ENCODE peak calls at places on chromosomes 1 and 21, in four cellular contexts. E is SK-N-SH, T is H1, P is GM12878. D is an unnamed sample.

GRCh38 chr1:79575424-79575823 is 568.9 kb upstream of the ADGRL4 start:
- DNase-seq in E (no peak), T (no peak), P (no peak), D (no peak)

GRCh38 chr1:226001852-226002666 is 2.9 kb upstream of the SDE2 start:
- DNase-seq in E (no peak), T (no peak), P (no peak), D (peak)

GRCh38 chr1:164320780-164321683 is 238.0 kb upstream of the PBX1 start:
- DNase-seq in E (peak), T (peak), P (no peak), D (no peak)

GRCh38 chr1:78289606-78290005 is 201.2 kb upstream of the PTGFR start:
- DNase-seq in E (no peak), T (no peak), P (no peak), D (no peak)

GRCh38 chr1:194045416-194045815 is 859.0 kb upstream of the B3GALT2 start:
- DNase-seq in E (no peak), T (no peak), P (no peak), D (no peak)

GRCh38 chr1:116033322-116033721 is 57.0 kb downstream of the SLC22A15 start:
- DNase-seq in E (no peak), T (no peak), P (no peak), D (no peak)

GRCh38 chr1:58927026-58927721 is 143.3 kb upstream of the JUN start:
- DNase-seq in E (no peak), T (no peak), P (no peak), D (no peak)

GRCh38 chr1:18469514-18469913 is 11.2 kb upstream of the KLHDC7A start:
- DNase-seq in E (no peak), T (no peak), P (no peak), D (no peak)

GRCh38 chr1:14598498-14599172 is at the start of gene KAZN:
- DNase-seq in E (peak), T (no peak), P (no peak), D (no peak)

GRCh38 chr21:34912022-34912933 is 136.8 kb downstream of the RUNX1 start:
- DNase-seq in E (no peak), T (no peak), P (no peak), D (peak)

GRCh38 chr1:156540955-156541354 is 31.4 kb downstream of the IQGAP3 start:
- DNase-seq in E (no peak), T (no peak), P (no peak), D (no peak)

GRCh38 chr1:94056996-94057395 is 64.0 kb downstream of the ABCA4 start:
- DNase-seq in E (no peak), T (no peak), P (no peak), D (no peak)

GRCh38 chr21:27695246-27695645 is 728.4 kb upstream of the ADAMTS5 start:
- DNase-seq in E (no peak), T (no peak), P (no peak), D (no peak)
- TF ChIP-seq POLR2AphosphoS5 in E (no peak), T (no peak), P (no peak), D (no peak)

GRCh38 chr1:12481928-12482327 is 136.1 kb downstream of the DHRS3 start:
- DNase-seq in E (no peak), T (no peak), P (no peak), D (no peak)
- TF ChIP-seq CTCF in E (no peak), T (no peak), P (no peak), D (no peak)

DNA sequence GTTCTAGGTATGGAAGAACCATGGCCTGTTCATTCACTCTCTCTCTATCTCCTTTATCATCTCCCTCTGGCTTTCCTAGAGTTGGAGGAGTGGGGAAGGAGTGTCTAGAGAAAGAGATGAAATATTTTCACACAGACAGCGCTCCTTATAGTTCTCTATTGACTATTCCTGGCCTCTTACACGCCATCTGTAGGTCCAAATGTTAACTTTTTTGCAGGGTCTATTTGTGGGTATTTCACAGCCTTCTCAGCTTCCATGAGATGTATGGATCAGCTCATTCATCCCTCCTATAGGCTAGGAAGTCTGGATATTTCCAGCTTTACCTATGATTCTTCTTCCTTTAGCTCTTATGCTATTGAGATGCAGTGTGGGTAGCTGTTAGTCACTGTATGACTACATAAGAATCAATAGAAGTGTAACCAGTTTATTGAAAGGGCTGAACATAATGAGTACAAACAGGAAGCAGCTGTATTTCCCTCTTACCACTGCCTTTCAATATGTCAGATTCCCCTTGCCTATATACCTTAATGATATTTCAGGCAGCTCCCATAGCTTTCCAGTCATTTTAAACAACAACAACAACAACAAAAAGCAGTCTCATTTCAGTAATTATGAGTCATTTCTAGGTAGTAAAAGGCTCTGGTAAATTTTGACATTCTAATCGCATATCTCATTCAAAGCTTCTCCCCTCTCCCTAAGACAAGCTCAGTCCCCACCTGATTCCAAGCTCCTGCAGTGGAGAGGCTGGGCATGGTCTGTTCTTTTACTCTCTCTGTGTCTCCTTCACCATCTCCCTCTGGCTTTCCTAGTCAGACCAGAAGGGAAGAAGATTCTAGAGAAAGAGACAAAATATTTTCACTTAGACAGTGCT is 149.5 kb downstream of the TTLL7 start:
- DNase-seq in E (peak), T (no peak), P (no peak), D (no peak)
- TF ChIP-seq GABPA in E (no peak), T (no peak), P (no peak), D (no peak)

GRCh38 chr1:27391511-27392095 is 819 bp upstream of the GPR3 start:
- DNase-seq in E (no peak), T (no peak), P (no peak), D (no peak)
- TF ChIP-seq POLR2AphosphoS5 in E (no peak), T (no peak), P (no peak), D (no peak)

GRCh38 chr1:69203166-69203565 is 364.6 kb upstream of the LRRC7 start:
- DNase-seq in E (no peak), T (no peak), P (no peak), D (no peak)
- TF ChIP-seq CTCF in E (no peak), T (no peak), P (no peak), D (no peak)

GRCh38 chr21:15257646-15258045 is 192.8 kb upstream of the NRIP1 start:
- DNase-seq in E (no peak), T (no peak), P (no peak), D (no peak)
- TF ChIP-seq GABPA in E (no peak), T (no peak), P (no peak), D (no peak)

DNA sequence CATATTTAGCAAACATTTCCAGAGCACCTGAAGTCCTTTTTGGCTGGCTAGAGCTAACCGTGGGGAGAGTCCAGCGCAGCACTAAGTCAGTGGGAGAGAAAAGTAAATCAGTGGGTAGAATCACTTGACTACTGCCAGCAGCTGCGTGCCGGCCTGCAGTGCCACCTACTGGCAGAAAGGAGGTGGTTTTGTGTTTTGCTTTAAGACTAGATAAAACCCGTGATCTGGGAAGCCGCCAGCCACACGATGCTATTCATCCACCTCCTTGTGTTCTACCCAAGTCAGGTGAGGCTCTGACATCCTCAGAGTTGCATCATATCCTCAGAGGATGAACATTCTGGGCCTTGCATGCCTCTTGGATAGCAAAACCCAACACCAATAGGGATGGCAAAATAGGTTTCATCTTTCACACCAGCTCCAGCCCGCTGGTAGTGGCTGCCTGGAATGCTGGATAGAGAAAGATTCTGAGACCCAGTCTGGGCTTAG is 14.1 kb upstream of the HEYL start:
- DNase-seq in E (peak), T (peak), P (peak), D (peak)
- TF ChIP-seq POLR2AphosphoS5 in E (no peak), T (no peak), P (no peak), D (no peak)